ENCODE peak calls at places on chromosome 1, in seven cellular contexts. U is Ammon's horn; W is GF-D8; Q is spleen; H is fibroblast of gingiva; Z is activated T-helper 2 cell treated with anti-CD3 and anti-CD28 coated beads, Interferon-gamma antibody, Interleukin-2, Interleukin-4, amounts not matched to agents 10 μg/mL and 5 μg/mL and 100 μg/mL, durations not matched to agents 14 hours and 24 hours and 36 hours; R is stimulated activated CD4-positive, alpha-beta T cell treated with anti-CD3 and anti-CD28 coated beads, Interleukin-2, amount 100 ng/mL, for 48 hours. T is an unnamed sample.
A peak's percentile ranks its signal among the peaks of the same experiment; 100 is the strongest.

GRCh38 chr1:109793486-109794318 is 30.0 kb upstream of the EPS8L3 start:
- DNase-seq in U (peak; percentile 69), W (peak; percentile 36), Q (no peak), H (peak; percentile 35), Z (no peak), R (no peak), T (peak; percentile 28)

GRCh38 chr1:226662704-226663326 is 76.3 kb downstream of the ITPKB start:
- DNase-seq in U (peak; percentile 76), W (peak; percentile 38), Q (peak; percentile 91), H (peak; percentile 96), Z (peak; percentile 80), R (peak; percentile 68), T (peak; percentile 90)

GRCh38 chr1:27604579-27605299 is 795 bp upstream of the AHDC1 start:
- DNase-seq in U (no peak), W (no peak), Q (no peak), H (no peak), Z (no peak), R (no peak), T (no peak)

GRCh38 chr1:239457491-239458488 is 71.4 kb downstream of the CHRM3 start:
- DNase-seq in U (no peak), W (no peak), Q (no peak), H (no peak), Z (no peak), R (no peak), T (no peak)

GRCh38 chr1:40344597-40344996 is 27.5 kb upstream of the COL9A2 start:
- DNase-seq in U (peak; percentile 75), W (no peak), Q (peak; percentile 87), H (peak; percentile 72), Z (no peak), R (no peak), T (peak; percentile 32)

GRCh38 chr1:80994934-80995333 is 805.8 kb upstream of the ADGRL2 start:
- DNase-seq in U (no peak), W (no peak), Q (no peak), H (no peak), Z (no peak), R (no peak), T (no peak)

GRCh38 chr1:47696911-47697441 is 259.1 kb downstream of the FOXD2 start:
- DNase-seq in U (peak; percentile 51), W (no peak), Q (peak; percentile 16), H (no peak), Z (no peak), R (no peak), T (no peak)

GRCh38 chr1:41341756-41342562 is 19.3 kb upstream of the FOXO6 start:
- DNase-seq in U (peak; percentile 66), W (no peak), Q (peak; percentile 44), H (no peak), Z (no peak), R (no peak), T (no peak)

GRCh38 chr1:180951881-180952656 is 39.4 kb downstream of the KIAA1614 start:
- DNase-seq in U (no peak), W (no peak), Q (peak; percentile 63), H (peak; percentile 12), Z (no peak), R (no peak), T (no peak)